ENCODE peak calls at places on chromosomes 16 and 17, in eight cellular contexts. K is transverse colon, W is spleen, P is sigmoid colon, X is cardiac fibroblast, I is OCI-LY7, A is progenitor cell of endocrine pancreas, E is neural progenitor cell. D is an unnamed sample.

GRCh38 chr17:77248216-77249054 is 107.7 kb downstream of the SEC14L1 start:
- DNase-seq in K (no peak), X (no peak), P (no peak), E (no peak), I (no peak), A (no peak), W (no peak), D (no peak)

GRCh38 chr17:7323731-7324437 is 5.3 kb downstream of the NEURL4 start:
- DNase-seq in X (peak; percentile 51), I (peak; percentile 45), W (peak; percentile 90), P (peak; percentile 71), K (peak; percentile 65), E (peak; percentile 72), A (peak; percentile 69), D (no peak)

GRCh38 chr17:66240630-66241029 is 11.4 kb upstream of the APOH start:
- DNase-seq in A (no peak), P (no peak), E (no peak), X (no peak), I (no peak), K (no peak), W (no peak), D (no peak)

GRCh38 chr16:66516172-66516807 is 33.6 kb downstream of the TK2 start:
- DNase-seq in W (no peak), K (no peak), X (no peak), P (no peak), E (no peak), A (no peak), I (peak; percentile 33), D (no peak)

GRCh38 chr16:84640145-84640544 is 8.2 kb upstream of the KLHL36 start:
- DNase-seq in E (no peak), A (no peak), X (no peak), K (no peak), I (no peak), W (no peak), P (no peak), D (no peak)

GRCh38 chr17:39153541-39154111 is 2.2 kb upstream of the PLXDC1 start:
- DNase-seq in A (peak; percentile 98), K (peak; percentile 94), I (peak; percentile 85), W (peak; percentile 96), E (peak; percentile 88), P (peak; percentile 97), X (peak; percentile 89), D (peak; percentile 93)

GRCh38 chr17:33015716-33016346 is 24.2 kb downstream of the SPACA3 start:
- DNase-seq in E (no peak), A (no peak), I (no peak), P (no peak), X (no peak), W (no peak), K (no peak), D (no peak)

GRCh38 chr17:32007463-32008298 is 498 bp downstream of the LRRC37B start:
- DNase-seq in K (peak; percentile 28), P (no peak), X (peak; percentile 26), W (no peak), A (peak; percentile 16), I (peak; percentile 59), E (peak; percentile 67), D (peak; percentile 57)

GRCh38 chr17:31394544-31394943 is 3.1 kb downstream of the RAB11FIP4 start:
- DNase-seq in I (peak; percentile 48), W (peak; percentile 61), A (peak; percentile 84), X (peak; percentile 84), P (no peak), K (no peak), E (peak; percentile 90), D (no peak)

GRCh38 chr17:75535119-75535537 is 9.6 kb downstream of the LLGL2 start:
- DNase-seq in E (peak; percentile 31), X (no peak), A (peak; percentile 52), I (peak; percentile 48), P (no peak), K (peak; percentile 82), W (peak; percentile 88), D (peak; percentile 68)

GRCh38 chr16:23026777-23027362 is 122.4 kb downstream of the USP31 start:
- DNase-seq in A (peak; percentile 56), X (peak; percentile 3), K (no peak), W (no peak), E (peak; percentile 82), I (peak; percentile 25), P (no peak), D (no peak)

GRCh38 chr17:81110488-81111040 is 54.7 kb upstream of the PVALEF start:
- DNase-seq in E (no peak), I (no peak), X (no peak), W (no peak), K (no peak), A (no peak), P (no peak), D (no peak)

GRCh38 chr16:19757762-19758595 is 39.9 kb downstream of the IQCK start:
- DNase-seq in I (no peak), P (no peak), K (no peak), X (peak; percentile 37), E (no peak), W (no peak), A (no peak), D (no peak)

GRCh38 chr16:68264128-68265077 is at the start of gene SLC7A6:
- DNase-seq in I (peak; percentile 84), W (peak; percentile 95), E (peak; percentile 90), X (peak; percentile 75), K (peak; percentile 82), A (peak; percentile 59), P (peak; percentile 85), D (peak; percentile 87)

GRCh38 chr16:80319181-80319580 is 221.6 kb upstream of the DYNLRB2 start:
- DNase-seq in E (no peak), A (no peak), W (no peak), P (no peak), I (no peak), X (no peak), K (no peak), D (peak; percentile 12)
- TF ChIP-seq CTCF in E (no peak), A (no peak), W (no peak), P (no peak), I (peak; percentile 47), X (peak; percentile 17), K (no peak), D (no peak)

GRCh38 chr17:57542518-57542917 is 202.6 kb downstream of the CCDC182 start:
- DNase-seq in A (no peak), X (no peak), E (no peak), K (no peak), W (no peak), P (no peak), I (no peak), D (no peak)

GRCh38 chr17:57540596-57540995 is 204.5 kb downstream of the CCDC182 start:
- DNase-seq in K (peak; percentile 18), P (no peak), I (no peak), E (no peak), X (no peak), W (no peak), A (no peak), D (no peak)

GRCh38 chr17:57543230-57543629 is 201.9 kb downstream of the CCDC182 start:
- DNase-seq in W (no peak), A (no peak), X (no peak), P (no peak), I (no peak), E (no peak), K (no peak), D (no peak)

GRCh38 chr17:57541049-57541448 is 204.1 kb downstream of the CCDC182 start:
- DNase-seq in P (no peak), E (no peak), I (no peak), W (no peak), A (no peak), X (no peak), K (no peak), D (no peak)

GRCh38 chr17:57541472-57542394 is 203.4 kb downstream of the CCDC182 start:
- DNase-seq in K (no peak), P (peak; percentile 80), X (peak; percentile 91), A (no peak), E (no peak), I (no peak), W (no peak), D (no peak)
- TF ChIP-seq CTCF in K (no peak), P (no peak), X (no peak), A (peak; percentile 6), E (no peak), I (peak; percentile 51), W (no peak), D (no peak)

GRCh38 chr17:56648814-56649213 is 55.3 kb downstream of the NOG start:
- DNase-seq in X (no peak), W (no peak), P (no peak), K (no peak), I (no peak), E (no peak), A (no peak), D (no peak)

GRCh38 chr17:56648341-56648740 is 54.8 kb downstream of the NOG start:
- DNase-seq in K (no peak), E (no peak), W (no peak), P (no peak), A (no peak), I (no peak), X (no peak), D (no peak)

GRCh38 chr17:56656961-56657360 is 63.5 kb downstream of the NOG start:
- DNase-seq in E (no peak), W (no peak), A (no peak), I (no peak), K (no peak), P (no peak), X (no peak), D (no peak)

GRCh38 chr17:56653877-56654276 is 60.4 kb downstream of the NOG start:
- DNase-seq in E (peak; percentile 82), W (no peak), K (no peak), I (peak; percentile 39), P (no peak), X (peak; percentile 14), A (no peak), D (no peak)

DNA sequence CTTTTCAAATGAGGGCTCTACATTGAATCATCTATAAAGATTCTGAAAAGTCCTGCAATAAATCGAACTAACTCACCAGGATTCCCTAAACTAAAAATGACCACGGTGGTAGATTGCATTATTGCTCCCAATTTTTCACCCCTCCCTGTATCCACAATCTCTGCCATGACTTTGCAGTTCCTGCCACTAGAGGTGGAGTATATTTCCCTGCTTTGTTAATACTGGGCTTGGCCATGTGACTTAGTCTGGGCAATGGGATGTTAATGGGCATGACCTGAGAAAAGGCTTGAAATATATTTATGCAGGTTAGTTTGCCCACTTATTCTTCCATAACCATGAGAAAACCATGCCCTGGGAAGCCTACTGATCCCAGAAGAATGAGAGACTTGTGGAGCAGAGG is 59.1 kb downstream of the NOG start:
- DNase-seq in E (no peak), W (no peak), I (no peak), A (no peak), K (no peak), P (no peak), X (no peak), D (no peak)
- TF ChIP-seq CTCF in E (no peak), W (no peak), I (no peak), A (no peak), K (no peak), P (no peak), X (no peak), D (no peak)

DNA sequence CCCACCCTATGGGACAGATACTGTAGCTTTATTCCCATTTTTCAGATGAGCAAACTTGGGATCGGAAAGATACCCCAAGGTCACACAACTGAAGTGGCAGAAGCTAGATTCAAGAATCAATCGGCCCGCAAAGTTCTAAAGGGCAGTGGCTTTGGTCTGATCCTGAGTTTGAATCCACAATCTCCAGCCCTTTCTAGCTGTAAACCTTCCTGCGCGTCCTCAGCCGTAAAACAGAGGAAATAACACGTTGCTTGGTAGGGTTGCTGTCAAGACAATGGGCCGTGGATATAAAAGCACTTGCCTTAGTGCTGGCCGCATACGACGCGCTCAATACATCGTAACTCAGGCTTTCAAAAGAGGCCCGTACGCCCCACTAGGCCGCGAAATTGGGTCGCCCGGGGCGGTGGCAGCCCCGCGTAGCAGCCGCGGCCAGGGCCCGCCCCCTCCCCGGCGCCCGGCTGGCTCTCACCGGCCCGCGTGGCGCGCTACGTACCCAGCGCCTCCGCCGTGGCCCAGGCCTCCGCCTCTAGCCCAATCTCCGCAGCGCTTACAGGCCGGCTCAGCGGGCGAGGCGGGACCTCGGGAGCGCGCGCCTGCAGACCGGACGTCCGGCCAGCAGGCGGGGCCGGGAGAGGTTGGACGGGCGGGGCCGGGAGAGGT is at the start of gene DCAKD:
- DNase-seq in K (peak; percentile 95), X (peak; percentile 98), I (peak; percentile 97), A (peak; percentile 87), P (peak; percentile 97), E (peak; percentile 99), W (peak; percentile 99), D (peak; percentile 97)
- TF ChIP-seq CTCF in K (no peak), X (no peak), I (no peak), A (no peak), P (no peak), E (no peak), W (peak; percentile 35), D (no peak)

D was measured in mucosa of descending colon.